ENCODE peak calls at places on chromosomes 2 and 18, in eight cellular contexts. W is ascending aorta, T is astrocyte of the cerebellum, O is stomach, R is thoracic aorta, A is HCT116, G is DND-41, P is fibroblast of lung. U is an unnamed sample.

GRCh38 chr2:175854665-175855064 is 147.4 kb downstream of the LNPK start:
- DNase-seq in W (no peak), T (no peak), O (no peak), R (no peak), A (no peak), G (no peak), P (peak; percentile 46), U (no peak)

GRCh38 chr18:58615150-58616132 is 13.4 kb downstream of the ALPK2 start:
- DNase-seq in W (no peak), T (no peak), O (peak; percentile 26), R (no peak), A (no peak), G (no peak), P (no peak), U (no peak)

GRCh38 chr2:54969295-54969939 is 80.8 kb downstream of the RTN4 start:
- DNase-seq in W (no peak), T (no peak), O (no peak), R (no peak), A (no peak), G (no peak), P (no peak), U (no peak)

GRCh38 chr2:224847961-224848850 is 132.0 kb upstream of the CCDC195 start:
- DNase-seq in W (no peak), T (peak; percentile 66), O (no peak), R (no peak), A (peak; percentile 60), G (no peak), P (peak; percentile 90), U (peak; percentile 58)

GRCh38 chr2:9675369-9676351 is 44.9 kb upstream of the YWHAQ start:
- DNase-seq in W (no peak), T (peak; percentile 80), O (no peak), R (no peak), A (no peak), G (no peak), P (peak; percentile 93), U (peak; percentile 85)

GRCh38 chr2:121648206-121648605 is 1.1 kb downstream of the CLASP1 start:
- DNase-seq in W (no peak), T (no peak), O (no peak), R (no peak), A (no peak), G (no peak), P (peak; percentile 41), U (peak; percentile 4)

GRCh38 chr2:234032301-234032856 is 18.1 kb upstream of the SPP2 start:
- DNase-seq in W (no peak), T (peak; percentile 75), O (no peak), R (no peak), A (no peak), G (no peak), P (peak; percentile 84), U (peak; percentile 32)

GRCh38 chr2:99928472-99929053 is 213.8 kb downstream of the AFF3 start:
- DNase-seq in W (no peak), T (no peak), O (no peak), R (no peak), A (no peak), G (no peak), P (no peak), U (no peak)

GRCh38 chr2:156565066-156565710 is 129.0 kb downstream of the GPD2 start:
- DNase-seq in W (no peak), T (peak; percentile 98), O (no peak), R (no peak), A (no peak), G (no peak), P (peak; percentile 55), U (peak; percentile 86)

GRCh38 chr2:165277295-165277694 is 38.1 kb downstream of the SCN2A start:
- DNase-seq in W (no peak), T (peak; percentile 15), O (no peak), R (no peak), A (no peak), G (no peak), P (peak; percentile 2), U (no peak)

GRCh38 chr18:46035701-46036680 is 36.1 kb downstream of the PSTPIP2 start:
- DNase-seq in W (no peak), T (peak; percentile 79), O (no peak), R (no peak), A (no peak), G (no peak), P (peak; percentile 20), U (peak; percentile 56)

DNA sequence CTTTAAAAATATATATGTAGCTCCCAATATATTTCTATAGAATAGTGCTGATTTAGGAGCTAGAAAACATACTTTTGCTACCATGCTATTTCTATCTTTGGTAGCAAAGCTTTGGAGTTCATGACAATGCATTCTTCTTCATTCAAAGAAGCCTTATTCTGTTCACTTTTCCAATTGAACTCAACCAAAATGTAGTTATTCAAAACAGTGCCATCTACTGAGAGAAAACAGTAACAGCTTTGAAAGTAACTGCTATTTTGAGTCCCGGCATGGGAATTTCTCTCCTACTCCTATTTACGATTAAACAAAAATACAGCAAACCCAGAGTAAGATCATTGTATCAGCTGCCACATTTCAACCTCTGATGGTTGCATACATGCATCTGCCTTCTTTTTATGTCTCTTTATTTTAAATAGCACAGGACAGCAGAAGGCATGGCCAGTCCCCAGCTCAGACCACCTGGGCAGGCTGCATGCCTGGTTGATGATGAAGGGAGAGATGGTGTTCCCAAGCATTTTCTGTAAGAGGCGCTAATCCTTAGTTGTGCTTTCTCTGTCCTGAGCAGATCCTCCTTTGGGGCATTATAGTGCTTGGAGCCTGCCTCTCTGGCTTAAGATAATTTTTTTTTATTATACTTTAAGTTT is 69.7 kb upstream of the SULT1C3 start:
- DNase-seq in W (no peak), T (no peak), O (no peak), R (no peak), A (no peak), G (no peak), P (peak; percentile 24), U (no peak)
- TF ChIP-seq CTCF in W (peak; percentile 34), T (peak; percentile 41), O (no peak), R (no peak), A (peak; percentile 40), G (peak; percentile 60), P (peak; percentile 33), U (peak; percentile 41)

GRCh38 chr2:152058655-152059054 is 40.2 kb downstream of the CACNB4 start:
- DNase-seq in W (no peak), T (no peak), O (no peak), R (no peak), A (no peak), G (no peak), P (no peak), U (no peak)

GRCh38 chr2:152061383-152061782 is 37.5 kb downstream of the CACNB4 start:
- DNase-seq in W (no peak), T (no peak), O (no peak), R (no peak), A (no peak), G (no peak), P (no peak), U (no peak)

GRCh38 chr2:152065945-152066344 is 32.9 kb downstream of the CACNB4 start:
- DNase-seq in W (no peak), T (no peak), O (no peak), R (no peak), A (no peak), G (no peak), P (no peak), U (no peak)

GRCh38 chr2:152063325-152063924 is 35.4 kb downstream of the CACNB4 start:
- DNase-seq in W (no peak), T (no peak), O (no peak), R (no peak), A (no peak), G (no peak), P (no peak), U (no peak)

GRCh38 chr2:152062130-152063091 is 36.4 kb downstream of the CACNB4 start:
- DNase-seq in W (no peak), T (no peak), O (no peak), R (no peak), A (no peak), G (no peak), P (peak; percentile 14), U (peak; percentile 49)
- H3K4me3 ChIP-seq in W (no peak overlapping the region), T (no peak overlapping the region), O (no peak overlapping the region), R (no peak overlapping the region), A (no peak overlapping the region), G (no peak overlapping the region), P (no peak overlapping the region), U (no peak overlapping the region)

GRCh38 chr2:231929961-231930600 is 3.9 kb upstream of the NPPC start:
- DNase-seq in W (no peak), T (no peak), O (peak; percentile 24), R (no peak), A (no peak), G (no peak), P (peak; percentile 13), U (no peak)
- TF ChIP-seq CTCF in W (no peak), T (peak; percentile 27), O (no peak), R (no peak), A (peak; percentile 88), G (peak; percentile 52), P (no peak), U (peak; percentile 64)

GRCh38 chr2:239531456-239532304 is 130.9 kb upstream of the HDAC4 start:
- DNase-seq in W (no peak), T (no peak), O (no peak), R (no peak), A (no peak), G (no peak), P (no peak), U (no peak)
- H3K4me3 ChIP-seq in W (no peak overlapping the region), T (no peak overlapping the region), O (no peak overlapping the region), R (no peak overlapping the region), A (no peak overlapping the region), G (no peak overlapping the region), P (no peak overlapping the region), U (no peak overlapping the region)

GRCh38 chr2:208389940-208390339 is 16.7 kb upstream of the PTH2R start:
- DNase-seq in W (no peak), T (no peak), O (no peak), R (no peak), A (no peak), G (no peak), P (no peak), U (no peak)

GRCh38 chr2:208386546-208386945 is 20.0 kb upstream of the PTH2R start:
- DNase-seq in W (no peak), T (no peak), O (no peak), R (no peak), A (no peak), G (no peak), P (no peak), U (no peak)

DNA sequence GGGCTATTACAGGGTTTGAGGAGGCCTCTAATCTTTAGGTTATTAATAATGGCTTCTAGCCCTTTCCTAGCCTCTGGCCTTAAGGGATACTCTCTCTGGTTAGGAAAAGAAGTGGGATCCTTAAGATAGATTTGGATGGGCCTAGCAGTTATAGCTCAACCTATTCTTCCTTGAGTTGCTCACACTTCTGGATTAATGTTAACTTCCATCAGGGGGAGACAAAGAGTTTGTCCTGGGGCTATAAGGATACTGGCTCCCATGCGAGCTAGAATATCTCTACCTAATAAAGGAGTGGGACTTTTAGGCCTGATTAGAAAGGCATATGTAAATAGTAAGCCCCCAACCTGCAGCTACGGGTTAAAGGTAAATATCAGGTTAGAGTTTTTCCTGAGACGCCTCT is 14.3 kb upstream of the PTH2R start:
- DNase-seq in W (no peak), T (no peak), O (no peak), R (no peak), A (no peak), G (no peak), P (no peak), U (no peak)
- TF ChIP-seq CTCF in W (no peak), T (peak; percentile 21), O (no peak), R (no peak), A (peak; percentile 39), G (peak; percentile 14), P (no peak), U (peak; percentile 34)

U was measured in brain microvascular endothelial cell.